ENCODE peak calls at places on chromosomes 12 and 14, in five cellular contexts. One of them, this sample, is unnamed.

GRCh38 chr14:71713061-71713850 is 219.0 kb upstream of the RGS6 start:
- DNase-seq in naive thymus-derived CD4-positive, alpha-beta T cell: no peak
- DNase-seq in GM13977: no peak
- DNase-seq in HEK293T: no peak
- DNase-seq in CD8-positive, alpha-beta T cell: no peak
- DNase-seq in this sample: no peak

GRCh38 chr12:2804390-2805145 is 7.9 kb upstream of the ITFG2 start:
- DNase-seq in CD8-positive, alpha-beta T cell: no peak
- DNase-seq in GM13977: no peak
- DNase-seq in HEK293T: no peak
- DNase-seq in naive thymus-derived CD4-positive, alpha-beta T cell: no peak
- DNase-seq in this sample: no peak

GRCh38 chr14:23183076-23183475 is 384 bp downstream of the SLC7A8 start:
- DNase-seq in naive thymus-derived CD4-positive, alpha-beta T cell: no peak
- DNase-seq in GM13977: no peak
- DNase-seq in CD8-positive, alpha-beta T cell: no peak
- DNase-seq in HEK293T: no peak
- DNase-seq in this sample: no peak

GRCh38 chr14:64444984-64445845 is 20.1 kb upstream of the AKAP5 start:
- DNase-seq in naive thymus-derived CD4-positive, alpha-beta T cell: no peak
- DNase-seq in CD8-positive, alpha-beta T cell: no peak
- DNase-seq in HEK293T: no peak
- DNase-seq in GM13977: peak
- DNase-seq in this sample: no peak

GRCh38 chr14:43031598-43031997 is 1424.9 kb downstream of the LRFN5 start:
- DNase-seq in GM13977: no peak
- DNase-seq in naive thymus-derived CD4-positive, alpha-beta T cell: no peak
- DNase-seq in CD8-positive, alpha-beta T cell: no peak
- DNase-seq in HEK293T: no peak
- DNase-seq in this sample: no peak

GRCh38 chr14:78790262-78790661 is 620.1 kb downstream of the NRXN3 start:
- DNase-seq in HEK293T: no peak
- DNase-seq in CD8-positive, alpha-beta T cell: no peak
- DNase-seq in GM13977: no peak
- DNase-seq in naive thymus-derived CD4-positive, alpha-beta T cell: no peak
- DNase-seq in this sample: no peak

GRCh38 chr12:68530965-68531364 is 79.7 kb upstream of the RAP1B start:
- DNase-seq in GM13977: no peak
- DNase-seq in CD8-positive, alpha-beta T cell: no peak
- DNase-seq in HEK293T: no peak
- DNase-seq in naive thymus-derived CD4-positive, alpha-beta T cell: no peak
- DNase-seq in this sample: no peak

GRCh38 chr12:116642101-116642500 is 82.9 kb downstream of the MAP1LC3B2 start:
- DNase-seq in GM13977: no peak
- DNase-seq in HEK293T: no peak
- DNase-seq in CD8-positive, alpha-beta T cell: no peak
- DNase-seq in naive thymus-derived CD4-positive, alpha-beta T cell: no peak
- DNase-seq in this sample: no peak

GRCh38 chr12:132296063-132296462 is 33.3 kb downstream of the GALNT9 start:
- DNase-seq in HEK293T: no peak
- DNase-seq in naive thymus-derived CD4-positive, alpha-beta T cell: no peak
- DNase-seq in CD8-positive, alpha-beta T cell: no peak
- DNase-seq in GM13977: no peak
- DNase-seq in this sample: no peak

GRCh38 chr14:74620497-74620921 is 8.5 kb upstream of the LTBP2 start:
- DNase-seq in naive thymus-derived CD4-positive, alpha-beta T cell: no peak
- DNase-seq in GM13977: no peak
- DNase-seq in HEK293T: no peak
- DNase-seq in CD8-positive, alpha-beta T cell: no peak
- DNase-seq in this sample: peak

GRCh38 chr14:104519721-104520120 is 59.8 kb upstream of the C14orf180 start:
- DNase-seq in naive thymus-derived CD4-positive, alpha-beta T cell: no peak
- DNase-seq in GM13977: no peak
- DNase-seq in CD8-positive, alpha-beta T cell: peak
- DNase-seq in HEK293T: no peak
- DNase-seq in this sample: no peak

GRCh38 chr14:29453045-29453444 is 474.6 kb downstream of the PRKD1 start:
- DNase-seq in GM13977: no peak
- DNase-seq in HEK293T: no peak
- DNase-seq in naive thymus-derived CD4-positive, alpha-beta T cell: no peak
- DNase-seq in CD8-positive, alpha-beta T cell: no peak
- DNase-seq in this sample: no peak

GRCh38 chr12:13196302-13196921 is at the start of gene EMP1:
- DNase-seq in GM13977: peak
- DNase-seq in HEK293T: no peak
- DNase-seq in CD8-positive, alpha-beta T cell: peak
- DNase-seq in naive thymus-derived CD4-positive, alpha-beta T cell: peak
- DNase-seq in this sample: peak

GRCh38 chr12:71060426-71060825 is 97.4 kb downstream of the TSPAN8 start:
- DNase-seq in GM13977: no peak
- DNase-seq in HEK293T: no peak
- DNase-seq in naive thymus-derived CD4-positive, alpha-beta T cell: no peak
- DNase-seq in CD8-positive, alpha-beta T cell: no peak
- DNase-seq in this sample: no peak

GRCh38 chr12:104352106-104352713 is 48.7 kb downstream of the EID3 start:
- DNase-seq in naive thymus-derived CD4-positive, alpha-beta T cell: no peak
- DNase-seq in GM13977: no peak
- DNase-seq in HEK293T: no peak
- DNase-seq in CD8-positive, alpha-beta T cell: no peak
- DNase-seq in this sample: no peak

GRCh38 chr14:64232095-64232830 is 61.9 kb downstream of the ESR2 start:
- DNase-seq in CD8-positive, alpha-beta T cell: no peak
- DNase-seq in HEK293T: no peak
- DNase-seq in naive thymus-derived CD4-positive, alpha-beta T cell: no peak
- DNase-seq in GM13977: no peak
- DNase-seq in this sample: no peak